ENCODE peak calls at places on chromosomes 6 and 20, in eight cellular contexts. One of them, this sample, is unnamed.

GRCh38 chr20:57509665-57510237 is 15.2 kb downstream of the CTCFL start:
- DNase-seq in AG04449: no peak
- DNase-seq in tibial artery: no peak
- DNase-seq in fibroblast of the aortic adventitia: peak; percentile 9
- DNase-seq in adrenal gland: no peak
- DNase-seq in OCI-LY7: peak; percentile 37
- DNase-seq in bronchial epithelial cell: peak; percentile 9
- DNase-seq in choroid plexus epithelial cell: peak; percentile 19
- DNase-seq in this sample: no peak

GRCh38 chr20:1397710-1398109 is 4.9 kb upstream of the FKBP1A start:
- DNase-seq in AG04449: no peak
- DNase-seq in tibial artery: no peak
- DNase-seq in fibroblast of the aortic adventitia: peak; percentile 58
- DNase-seq in adrenal gland: no peak
- DNase-seq in OCI-LY7: no peak
- DNase-seq in bronchial epithelial cell: no peak
- DNase-seq in choroid plexus epithelial cell: peak; percentile 49
- DNase-seq in this sample: no peak

GRCh38 chr6:3151705-3152104 is 5.6 kb downstream of the TUBB2A start:
- DNase-seq in AG04449: no peak
- DNase-seq in tibial artery: no peak
- DNase-seq in fibroblast of the aortic adventitia: no peak
- DNase-seq in adrenal gland: no peak
- DNase-seq in OCI-LY7: no peak
- DNase-seq in bronchial epithelial cell: no peak
- DNase-seq in choroid plexus epithelial cell: no peak
- DNase-seq in this sample: no peak

GRCh38 chr6:7124631-7125030 is 16.9 kb downstream of the RREB1 start:
- DNase-seq in AG04449: no peak
- DNase-seq in tibial artery: no peak
- DNase-seq in fibroblast of the aortic adventitia: no peak
- DNase-seq in adrenal gland: no peak
- DNase-seq in OCI-LY7: no peak
- DNase-seq in bronchial epithelial cell: peak; percentile 46
- DNase-seq in choroid plexus epithelial cell: peak; percentile 66
- DNase-seq in this sample: no peak

GRCh38 chr20:52242237-52243230 is 51.0 kb upstream of the ZFP64 start:
- DNase-seq in AG04449: no peak
- DNase-seq in tibial artery: no peak
- DNase-seq in fibroblast of the aortic adventitia: peak; percentile 41
- DNase-seq in adrenal gland: no peak
- DNase-seq in OCI-LY7: peak; percentile 57
- DNase-seq in bronchial epithelial cell: peak; percentile 13
- DNase-seq in choroid plexus epithelial cell: peak; percentile 28
- DNase-seq in this sample: no peak

GRCh38 chr6:133805876-133806275 is 83.0 kb upstream of the TCF21 start:
- DNase-seq in AG04449: no peak
- DNase-seq in tibial artery: no peak
- DNase-seq in fibroblast of the aortic adventitia: no peak
- DNase-seq in adrenal gland: no peak
- DNase-seq in OCI-LY7: no peak
- DNase-seq in bronchial epithelial cell: no peak
- DNase-seq in choroid plexus epithelial cell: no peak
- DNase-seq in this sample: no peak

GRCh38 chr6:28766426-28766825 is 157.4 kb downstream of the TRIM27 start:
- DNase-seq in AG04449: no peak
- DNase-seq in tibial artery: no peak
- DNase-seq in fibroblast of the aortic adventitia: no peak
- DNase-seq in adrenal gland: no peak
- DNase-seq in OCI-LY7: no peak
- DNase-seq in bronchial epithelial cell: no peak
- DNase-seq in choroid plexus epithelial cell: no peak
- DNase-seq in this sample: no peak

GRCh38 chr20:39571171-39571570 is 609.0 kb downstream of the DHX35 start:
- DNase-seq in AG04449: no peak
- DNase-seq in tibial artery: no peak
- DNase-seq in fibroblast of the aortic adventitia: no peak
- DNase-seq in adrenal gland: no peak
- DNase-seq in OCI-LY7: no peak
- DNase-seq in bronchial epithelial cell: no peak
- DNase-seq in choroid plexus epithelial cell: no peak
- DNase-seq in this sample: no peak

GRCh38 chr6:107511410-107512070 is 21.6 kb downstream of the SOBP start:
- DNase-seq in AG04449: no peak
- DNase-seq in tibial artery: peak; percentile 91
- DNase-seq in fibroblast of the aortic adventitia: peak; percentile 16
- DNase-seq in adrenal gland: no peak
- DNase-seq in OCI-LY7: no peak
- DNase-seq in bronchial epithelial cell: no peak
- DNase-seq in choroid plexus epithelial cell: peak; percentile 26
- DNase-seq in this sample: no peak

GRCh38 chr6:34308483-34308882 is 59.7 kb upstream of the SMIM29 start:
- DNase-seq in AG04449: no peak
- DNase-seq in tibial artery: no peak
- DNase-seq in fibroblast of the aortic adventitia: no peak
- DNase-seq in adrenal gland: no peak
- DNase-seq in OCI-LY7: no peak
- DNase-seq in bronchial epithelial cell: no peak
- DNase-seq in choroid plexus epithelial cell: no peak
- DNase-seq in this sample: no peak

GRCh38 chr6:108737594-108738546 is 110.4 kb upstream of the ARMC2 start:
- DNase-seq in AG04449: peak; percentile 85
- DNase-seq in tibial artery: peak; percentile 81
- DNase-seq in fibroblast of the aortic adventitia: peak; percentile 98
- DNase-seq in adrenal gland: no peak
- DNase-seq in OCI-LY7: no peak
- DNase-seq in bronchial epithelial cell: peak; percentile 100
- DNase-seq in choroid plexus epithelial cell: peak; percentile 92
- DNase-seq in this sample: peak; percentile 55

GRCh38 chr6:127121637-127121960 is 3.1 kb downstream of the RSPO3 start:
- DNase-seq in AG04449: no peak
- DNase-seq in tibial artery: no peak
- DNase-seq in fibroblast of the aortic adventitia: no peak
- DNase-seq in adrenal gland: no peak
- DNase-seq in OCI-LY7: no peak
- DNase-seq in bronchial epithelial cell: no peak
- DNase-seq in choroid plexus epithelial cell: no peak
- DNase-seq in this sample: no peak

GRCh38 chr6:127119361-127120108 is 1.1 kb downstream of the RSPO3 start:
- DNase-seq in AG04449: no peak
- DNase-seq in tibial artery: peak; percentile 62
- DNase-seq in fibroblast of the aortic adventitia: peak; percentile 22
- DNase-seq in adrenal gland: no peak
- DNase-seq in OCI-LY7: no peak
- DNase-seq in bronchial epithelial cell: no peak
- DNase-seq in choroid plexus epithelial cell: no peak
- DNase-seq in this sample: no peak

GRCh38 chr6:127120109-127120786 is 1.8 kb downstream of the RSPO3 start:
- DNase-seq in AG04449: no peak
- DNase-seq in tibial artery: peak; percentile 62
- DNase-seq in fibroblast of the aortic adventitia: no peak
- DNase-seq in adrenal gland: no peak
- DNase-seq in OCI-LY7: no peak
- DNase-seq in bronchial epithelial cell: no peak
- DNase-seq in choroid plexus epithelial cell: no peak
- DNase-seq in this sample: no peak

GRCh38 chr6:127118505-127119360 is at the start of gene RSPO3:
- DNase-seq in AG04449: no peak
- DNase-seq in tibial artery: peak; percentile 64
- DNase-seq in fibroblast of the aortic adventitia: peak; percentile 42
- DNase-seq in adrenal gland: no peak
- DNase-seq in OCI-LY7: no peak
- DNase-seq in bronchial epithelial cell: peak; percentile 11
- DNase-seq in choroid plexus epithelial cell: peak; percentile 48
- DNase-seq in this sample: no peak

DNA sequence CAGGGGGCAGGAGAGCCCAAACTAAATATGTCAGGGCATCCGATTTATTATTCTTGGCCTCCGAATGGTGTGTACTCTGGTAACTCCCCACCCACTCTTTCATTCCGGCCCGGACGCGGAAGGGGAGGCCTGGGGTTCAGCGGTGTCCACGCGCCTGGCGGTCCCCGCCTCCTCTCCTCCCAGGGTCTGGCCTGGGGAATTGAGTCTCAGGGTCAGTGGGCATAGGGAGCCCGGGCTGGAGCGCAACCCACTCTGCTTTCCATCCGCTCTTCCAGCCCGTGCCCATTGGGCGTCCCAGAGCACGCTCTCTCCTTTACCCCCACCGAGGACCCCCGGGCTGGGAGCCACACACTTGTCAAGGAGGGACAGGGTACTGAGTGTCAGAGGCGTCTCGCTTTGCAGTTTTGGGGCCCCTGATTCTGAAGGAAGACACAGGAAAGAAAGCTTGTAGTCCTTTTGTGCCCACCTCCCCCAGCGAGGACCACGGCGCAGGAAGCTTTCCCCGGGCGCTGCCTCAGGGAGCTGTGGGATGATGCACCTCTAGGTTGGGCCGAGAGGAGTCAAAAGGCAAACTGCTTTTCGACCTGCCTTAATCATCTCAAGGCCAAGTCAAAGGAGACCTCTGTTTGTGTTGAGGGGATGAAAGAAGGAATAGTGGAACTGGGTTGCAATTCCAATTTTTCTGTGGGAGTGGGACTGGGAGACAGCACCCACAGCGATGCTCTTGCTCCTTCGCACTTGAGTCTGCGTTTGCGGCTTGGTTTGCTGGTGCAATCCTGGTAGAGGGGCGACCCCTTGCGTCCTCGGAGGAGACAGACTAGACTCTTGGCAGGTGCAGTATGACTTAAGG is 2.5 kb downstream of the RSPO3 start:
- DNase-seq in AG04449: peak; percentile 9
- DNase-seq in tibial artery: peak; percentile 79
- DNase-seq in fibroblast of the aortic adventitia: peak; percentile 89
- DNase-seq in adrenal gland: peak; percentile 66
- DNase-seq in OCI-LY7: peak; percentile 43
- DNase-seq in bronchial epithelial cell: peak; percentile 67
- DNase-seq in choroid plexus epithelial cell: peak; percentile 92
- DNase-seq in this sample: peak; percentile 73
- H3K4me3 ChIP-seq in AG04449: no peak overlapping the region
- H3K4me3 ChIP-seq in tibial artery: peak overlapping the region; percentile 60
- H3K4me3 ChIP-seq in fibroblast of the aortic adventitia: peak overlapping the region; percentile 69
- H3K4me3 ChIP-seq in adrenal gland: no peak overlapping the region
- H3K4me3 ChIP-seq in OCI-LY7: no peak overlapping the region
- H3K4me3 ChIP-seq in bronchial epithelial cell: no peak overlapping the region
- H3K4me3 ChIP-seq in choroid plexus epithelial cell: peak overlapping the region; percentile 1
- H3K4me3 ChIP-seq in this sample: peak overlapping the region; percentile 51

GRCh38 chr6:165728196-165728595 is 65.2 kb upstream of the PDE10A start:
- DNase-seq in AG04449: no peak
- DNase-seq in tibial artery: no peak
- DNase-seq in fibroblast of the aortic adventitia: peak; percentile 22
- DNase-seq in adrenal gland: no peak
- DNase-seq in OCI-LY7: no peak
- DNase-seq in bronchial epithelial cell: no peak
- DNase-seq in choroid plexus epithelial cell: no peak
- DNase-seq in this sample: no peak

GRCh38 chr6:165726915-165727314 is 63.9 kb upstream of the PDE10A start:
- DNase-seq in AG04449: no peak
- DNase-seq in tibial artery: no peak
- DNase-seq in fibroblast of the aortic adventitia: peak; percentile 18
- DNase-seq in adrenal gland: no peak
- DNase-seq in OCI-LY7: no peak
- DNase-seq in bronchial epithelial cell: no peak
- DNase-seq in choroid plexus epithelial cell: peak; percentile 64
- DNase-seq in this sample: no peak

GRCh38 chr6:165726290-165726875 is 63.3 kb upstream of the PDE10A start:
- DNase-seq in AG04449: no peak
- DNase-seq in tibial artery: no peak
- DNase-seq in fibroblast of the aortic adventitia: no peak
- DNase-seq in adrenal gland: no peak
- DNase-seq in OCI-LY7: no peak
- DNase-seq in bronchial epithelial cell: no peak
- DNase-seq in choroid plexus epithelial cell: no peak
- DNase-seq in this sample: no peak

GRCh38 chr6:165723326-165723725 is 60.3 kb upstream of the PDE10A start:
- DNase-seq in AG04449: no peak
- DNase-seq in tibial artery: no peak
- DNase-seq in fibroblast of the aortic adventitia: no peak
- DNase-seq in adrenal gland: no peak
- DNase-seq in OCI-LY7: no peak
- DNase-seq in bronchial epithelial cell: no peak
- DNase-seq in choroid plexus epithelial cell: no peak
- DNase-seq in this sample: no peak

DNA sequence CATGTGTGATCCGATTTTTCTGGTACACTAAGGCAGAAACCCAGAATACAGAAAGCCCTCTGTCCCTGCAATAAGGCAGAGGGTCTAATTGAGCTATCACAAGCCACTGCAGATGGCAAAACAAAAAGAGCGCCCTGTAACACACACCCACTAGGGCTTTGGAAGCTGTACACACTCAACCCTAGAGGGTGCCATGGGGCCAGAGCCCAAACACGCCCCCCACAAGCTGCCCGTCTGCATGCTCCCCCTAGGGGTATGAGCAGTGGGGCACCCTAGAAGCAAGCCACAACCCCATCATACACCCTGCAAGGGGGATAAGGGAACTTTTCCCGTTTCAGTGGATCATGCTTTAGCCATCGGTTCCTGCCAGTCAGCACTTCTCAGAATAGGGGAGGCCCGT is 62.2 kb upstream of the PDE10A start:
- DNase-seq in AG04449: no peak
- DNase-seq in tibial artery: no peak
- DNase-seq in fibroblast of the aortic adventitia: no peak
- DNase-seq in adrenal gland: no peak
- DNase-seq in OCI-LY7: no peak
- DNase-seq in bronchial epithelial cell: no peak
- DNase-seq in choroid plexus epithelial cell: no peak
- DNase-seq in this sample: no peak
- TF ChIP-seq CTCF in AG04449: no peak
- TF ChIP-seq CTCF in tibial artery: no peak
- TF ChIP-seq CTCF in fibroblast of the aortic adventitia: no peak
- TF ChIP-seq CTCF in adrenal gland: no peak
- TF ChIP-seq CTCF in OCI-LY7: peak; percentile 43
- TF ChIP-seq CTCF in bronchial epithelial cell: no peak
- TF ChIP-seq CTCF in choroid plexus epithelial cell: no peak
- TF ChIP-seq CTCF in this sample: no peak

GRCh38 chr6:135063926-135064325 is 9.3 kb upstream of the HBS1L start:
- DNase-seq in AG04449: no peak
- DNase-seq in tibial artery: no peak
- DNase-seq in fibroblast of the aortic adventitia: no peak
- DNase-seq in adrenal gland: no peak
- DNase-seq in OCI-LY7: no peak
- DNase-seq in bronchial epithelial cell: no peak
- DNase-seq in choroid plexus epithelial cell: no peak
- DNase-seq in this sample: no peak
- H3K4me3 ChIP-seq in AG04449: no peak overlapping the region
- H3K4me3 ChIP-seq in tibial artery: no peak overlapping the region
- H3K4me3 ChIP-seq in fibroblast of the aortic adventitia: no peak overlapping the region
- H3K4me3 ChIP-seq in adrenal gland: no peak overlapping the region
- H3K4me3 ChIP-seq in OCI-LY7: no peak overlapping the region
- H3K4me3 ChIP-seq in bronchial epithelial cell: no peak overlapping the region
- H3K4me3 ChIP-seq in choroid plexus epithelial cell: no peak overlapping the region
- H3K4me3 ChIP-seq in this sample: no peak overlapping the region

DNA sequence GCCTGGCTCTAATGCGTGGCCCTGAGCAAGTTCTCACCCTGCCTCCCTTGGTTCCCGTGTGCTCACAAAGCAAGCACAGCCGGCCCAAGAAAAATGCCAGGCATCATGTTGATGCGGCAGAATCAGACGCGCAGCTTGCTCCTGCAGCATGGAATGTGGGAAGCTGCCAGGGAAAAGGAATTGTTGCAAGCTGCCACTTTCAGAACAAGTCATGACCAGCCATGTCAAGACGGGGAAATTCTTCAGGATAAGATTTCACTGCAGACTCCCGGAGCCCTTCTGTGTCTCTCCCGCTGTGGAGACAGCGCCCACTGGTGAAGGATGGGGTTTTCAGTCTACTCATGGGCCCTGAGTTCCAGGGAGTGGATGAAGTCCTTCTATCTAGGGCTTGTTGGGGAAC is 4.6 kb downstream of the DACT2 start:
- DNase-seq in AG04449: peak; percentile 0
- DNase-seq in tibial artery: no peak
- DNase-seq in fibroblast of the aortic adventitia: peak; percentile 72
- DNase-seq in adrenal gland: no peak
- DNase-seq in OCI-LY7: no peak
- DNase-seq in bronchial epithelial cell: peak; percentile 90
- DNase-seq in choroid plexus epithelial cell: peak; percentile 27
- DNase-seq in this sample: no peak
- TF ChIP-seq CTCF in AG04449: peak; percentile 20
- TF ChIP-seq CTCF in tibial artery: peak; percentile 17
- TF ChIP-seq CTCF in fibroblast of the aortic adventitia: peak; percentile 57
- TF ChIP-seq CTCF in adrenal gland: no peak
- TF ChIP-seq CTCF in OCI-LY7: no peak
- TF ChIP-seq CTCF in bronchial epithelial cell: peak; percentile 56
- TF ChIP-seq CTCF in choroid plexus epithelial cell: peak; percentile 47
- TF ChIP-seq CTCF in this sample: peak; percentile 15

This sample was measured in astrocyte of the cerebellum.